ENCODE peak calls at places on chromosomes 5 and 9, in five cellular contexts. One of them, this sample, is unnamed.

GRCh38 chr5:131622633-131623032 is 12.4 kb downstream of the RAPGEF6 start:
- DNase-seq in H1: no peak
- DNase-seq in IMR-90: peak
- DNase-seq in neuronal stem cell: no peak
- DNase-seq in trophoblast cell: no peak
- DNase-seq in this sample: no peak

GRCh38 chr5:12095808-12096281 is 191.6 kb upstream of the CTNND2 start:
- DNase-seq in neuronal stem cell: no peak
- DNase-seq in H1: no peak
- DNase-seq in trophoblast cell: peak
- DNase-seq in IMR-90: no peak
- DNase-seq in this sample: no peak

GRCh38 chr5:39523821-39524220 is 99.0 kb upstream of the DAB2 start:
- DNase-seq in H1: no peak
- DNase-seq in neuronal stem cell: no peak
- DNase-seq in IMR-90: peak
- DNase-seq in trophoblast cell: no peak
- DNase-seq in this sample: no peak

GRCh38 chr5:125408582-125409069 is 662.2 kb upstream of the ZNF608 start:
- DNase-seq in H1: no peak
- DNase-seq in neuronal stem cell: no peak
- DNase-seq in IMR-90: peak
- DNase-seq in trophoblast cell: no peak
- DNase-seq in this sample: no peak

GRCh38 chr9:89564257-89564878 is 40.4 kb upstream of the GADD45G start:
- DNase-seq in neuronal stem cell: peak
- DNase-seq in IMR-90: no peak
- DNase-seq in trophoblast cell: peak
- DNase-seq in H1: peak
- DNase-seq in this sample: peak

GRCh38 chr5:123303802-123304201 is 119.4 kb downstream of the CEP120 start:
- DNase-seq in H1: no peak
- DNase-seq in IMR-90: no peak
- DNase-seq in trophoblast cell: no peak
- DNase-seq in neuronal stem cell: no peak
- DNase-seq in this sample: no peak

GRCh38 chr5:132391247-132391646 is 21.7 kb downstream of the SLC22A5 start:
- DNase-seq in neuronal stem cell: no peak
- DNase-seq in IMR-90: no peak
- DNase-seq in trophoblast cell: no peak
- DNase-seq in H1: no peak
- DNase-seq in this sample: no peak

GRCh38 chr5:72067682-72068470 is 39.4 kb upstream of the MAP1B start:
- DNase-seq in neuronal stem cell: no peak
- DNase-seq in trophoblast cell: peak
- DNase-seq in IMR-90: peak
- DNase-seq in H1: no peak
- DNase-seq in this sample: no peak

GRCh38 chr5:177426566-177427210 is at the start of gene GRK6:
- DNase-seq in trophoblast cell: no peak
- DNase-seq in IMR-90: no peak
- DNase-seq in H1: no peak
- DNase-seq in neuronal stem cell: peak
- DNase-seq in this sample: no peak

GRCh38 chr9:121201045-121201737 is 478 bp downstream of the RAB14 start:
- DNase-seq in neuronal stem cell: peak
- DNase-seq in H1: peak
- DNase-seq in trophoblast cell: no peak
- DNase-seq in IMR-90: no peak
- DNase-seq in this sample: no peak
- H3K14ac ChIP-seq in neuronal stem cell: peak
- H3K14ac ChIP-seq in H1: no peak
- H3K14ac ChIP-seq in trophoblast cell: peak
- H3K14ac ChIP-seq in IMR-90: peak
- H3K14ac ChIP-seq in this sample: peak

DNA sequence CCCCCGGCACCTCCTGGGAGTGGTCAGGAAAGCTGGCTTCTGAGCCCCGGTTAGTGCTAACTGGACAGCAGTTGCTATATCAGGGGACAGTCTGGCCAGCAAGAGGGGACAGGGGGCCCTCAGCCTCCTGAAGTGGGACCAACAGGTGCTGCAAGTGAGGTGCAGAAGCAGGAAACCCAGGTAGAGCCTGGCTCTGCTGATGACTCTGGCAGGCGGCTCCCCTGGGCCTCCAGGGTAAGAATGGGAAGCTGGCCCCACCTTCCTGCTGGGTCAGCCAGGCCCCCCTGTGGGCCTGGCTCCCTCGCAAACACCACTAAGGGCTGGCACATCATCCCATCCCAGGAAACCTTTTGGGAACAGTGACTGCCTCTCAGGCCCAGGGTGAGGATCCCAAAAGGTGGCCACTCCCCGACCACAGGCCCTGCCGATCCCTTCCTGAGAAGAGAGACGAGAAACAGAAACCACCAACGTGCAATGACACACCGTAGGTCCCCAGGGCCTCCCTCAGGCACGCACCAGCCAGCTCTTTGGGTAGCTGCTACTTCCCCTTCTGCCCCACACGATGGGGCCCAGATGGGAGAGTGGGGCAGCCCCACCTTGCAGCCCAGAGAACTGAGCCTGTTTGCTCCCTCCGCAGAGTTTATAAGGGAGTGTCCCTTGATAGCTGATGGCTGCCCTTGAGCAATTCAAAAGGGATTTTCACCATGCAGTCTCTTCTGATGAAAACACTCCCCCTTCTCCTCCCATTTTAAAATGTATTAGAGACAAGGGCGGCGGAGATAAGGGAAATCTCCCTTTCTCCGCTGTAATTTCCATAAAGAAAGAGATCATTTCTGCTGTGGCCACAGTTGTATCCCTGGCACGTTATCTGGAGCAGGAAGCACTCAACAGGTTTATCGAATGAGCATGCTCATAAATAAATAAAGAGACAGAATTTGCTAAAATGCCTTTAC is 76.8 kb downstream of the STK10 start:
- DNase-seq in H1: no peak
- DNase-seq in neuronal stem cell: no peak
- DNase-seq in IMR-90: peak
- DNase-seq in trophoblast cell: peak
- DNase-seq in this sample: peak
- H3K14ac ChIP-seq in H1: no peak
- H3K14ac ChIP-seq in neuronal stem cell: no peak
- H3K14ac ChIP-seq in IMR-90: peak
- H3K14ac ChIP-seq in trophoblast cell: no peak
- H3K14ac ChIP-seq in this sample: peak

GRCh38 chr5:96934695-96935555 is 955 bp upstream of the LNPEP start:
- DNase-seq in H1: peak
- DNase-seq in trophoblast cell: peak
- DNase-seq in IMR-90: peak
- DNase-seq in neuronal stem cell: peak
- DNase-seq in this sample: peak
- H3K14ac ChIP-seq in H1: no peak
- H3K14ac ChIP-seq in trophoblast cell: peak
- H3K14ac ChIP-seq in IMR-90: peak
- H3K14ac ChIP-seq in neuronal stem cell: peak
- H3K14ac ChIP-seq in this sample: peak

DNA sequence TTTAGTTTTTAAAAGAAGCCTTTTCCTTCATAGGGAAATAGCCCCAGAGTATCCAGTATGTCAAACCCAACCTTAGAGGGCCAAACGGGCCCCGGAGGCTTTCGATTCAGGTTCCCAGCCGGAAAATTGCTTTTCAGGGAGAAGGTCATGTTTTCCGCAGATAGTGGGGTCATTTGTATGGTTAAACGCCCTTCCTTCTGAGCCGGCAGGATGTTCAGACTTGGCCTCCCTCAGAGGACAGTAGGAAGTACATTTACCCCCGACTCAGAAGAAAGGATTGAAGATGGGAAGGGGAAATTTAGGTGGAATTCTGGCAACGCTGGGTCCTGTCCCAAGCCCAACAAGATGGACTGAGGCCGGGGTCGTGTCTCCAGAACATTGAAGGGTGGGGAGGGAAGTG is 195.2 kb downstream of the AOPEP start:
- DNase-seq in neuronal stem cell: no peak
- DNase-seq in trophoblast cell: no peak
- DNase-seq in IMR-90: no peak
- DNase-seq in H1: no peak
- DNase-seq in this sample: no peak
- H3K14ac ChIP-seq in neuronal stem cell: no peak
- H3K14ac ChIP-seq in trophoblast cell: peak
- H3K14ac ChIP-seq in IMR-90: peak
- H3K14ac ChIP-seq in H1: no peak
- H3K14ac ChIP-seq in this sample: no peak

DNA sequence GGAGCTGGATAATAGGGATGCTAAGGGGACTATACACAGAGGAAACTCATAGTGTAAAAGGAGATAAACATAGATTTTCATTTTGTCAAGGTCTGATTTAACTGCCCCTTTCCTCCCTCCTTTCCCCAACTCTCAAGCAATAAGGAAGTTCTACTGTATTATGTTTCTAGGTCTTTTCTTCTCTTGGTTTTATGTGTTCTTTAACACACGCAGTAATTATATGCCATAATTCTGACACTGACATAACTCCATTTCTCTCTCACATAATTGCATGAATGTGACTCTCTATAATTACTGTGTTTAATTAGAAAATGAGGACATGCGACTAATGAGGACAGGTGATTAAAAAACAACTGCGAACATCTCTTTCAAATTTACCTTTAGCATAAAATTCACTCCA is 18.8 kb upstream of the PRELID2 start:
- DNase-seq in trophoblast cell: no peak
- DNase-seq in H1: no peak
- DNase-seq in IMR-90: no peak
- DNase-seq in neuronal stem cell: no peak
- DNase-seq in this sample: no peak
- H3K14ac ChIP-seq in trophoblast cell: no peak
- H3K14ac ChIP-seq in H1: no peak
- H3K14ac ChIP-seq in IMR-90: no peak
- H3K14ac ChIP-seq in neuronal stem cell: no peak
- H3K14ac ChIP-seq in this sample: no peak

GRCh38 chr9:83701769-83702168 is 6.0 kb downstream of the UBQLN1 start:
- DNase-seq in IMR-90: peak
- DNase-seq in trophoblast cell: no peak
- DNase-seq in neuronal stem cell: no peak
- DNase-seq in H1: no peak
- DNase-seq in this sample: no peak

GRCh38 chr9:83707768-83708514 is at the start of gene UBQLN1:
- DNase-seq in H1: peak
- DNase-seq in neuronal stem cell: peak
- DNase-seq in trophoblast cell: peak
- DNase-seq in IMR-90: peak
- DNase-seq in this sample: peak

GRCh38 chr9:83708515-83709158 is 879 bp upstream of the UBQLN1 start:
- DNase-seq in trophoblast cell: peak
- DNase-seq in H1: peak
- DNase-seq in IMR-90: peak
- DNase-seq in neuronal stem cell: no peak
- DNase-seq in this sample: peak

GRCh38 chr9:83707518-83707767 is 315 bp downstream of the UBQLN1 start:
- DNase-seq in H1: no peak
- DNase-seq in neuronal stem cell: no peak
- DNase-seq in IMR-90: no peak
- DNase-seq in trophoblast cell: peak
- DNase-seq in this sample: no peak

DNA sequence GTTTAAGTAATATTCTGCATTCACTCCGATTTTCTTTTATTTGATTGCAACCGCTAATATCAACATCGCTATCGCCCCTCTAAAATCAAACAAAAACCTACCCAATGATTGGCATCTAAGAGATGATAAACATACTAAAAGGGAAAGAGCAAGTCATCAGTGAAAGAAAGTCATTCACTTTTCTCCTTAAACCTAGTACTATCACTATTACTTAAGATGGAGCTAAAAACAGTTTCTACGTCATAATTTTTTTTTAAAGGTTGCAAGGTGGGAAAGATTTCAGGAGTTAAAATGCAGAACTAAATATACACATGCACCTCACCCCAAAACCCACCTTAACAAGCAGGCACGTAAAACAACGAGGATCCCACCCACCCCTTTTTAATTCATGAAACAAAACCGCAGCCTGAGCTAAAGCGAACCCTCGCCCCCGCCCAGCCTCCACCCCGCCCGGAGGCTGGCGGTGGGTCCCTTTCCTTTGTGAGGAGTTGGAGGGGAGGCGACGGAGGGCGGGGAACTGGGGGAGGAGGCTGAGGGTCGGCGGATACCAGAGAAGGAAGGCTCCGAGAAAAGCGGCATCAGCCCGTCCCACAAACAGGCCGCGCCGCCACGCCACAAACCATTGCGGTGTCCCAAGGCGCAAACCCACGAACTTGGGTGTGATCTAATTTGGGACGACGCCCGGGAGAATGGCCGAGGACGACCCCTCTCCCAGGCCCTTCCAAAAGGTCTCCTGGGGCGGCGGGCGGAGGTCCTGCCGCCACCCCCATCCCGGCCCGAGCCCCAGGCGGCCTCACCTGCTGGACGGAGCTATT is 848 bp downstream of the UBQLN1 start:
- DNase-seq in neuronal stem cell: peak
- DNase-seq in IMR-90: peak
- DNase-seq in trophoblast cell: peak
- DNase-seq in H1: peak
- DNase-seq in this sample: peak
- H3K14ac ChIP-seq in neuronal stem cell: peak
- H3K14ac ChIP-seq in IMR-90: peak
- H3K14ac ChIP-seq in trophoblast cell: peak
- H3K14ac ChIP-seq in H1: no peak
- H3K14ac ChIP-seq in this sample: peak

DNA sequence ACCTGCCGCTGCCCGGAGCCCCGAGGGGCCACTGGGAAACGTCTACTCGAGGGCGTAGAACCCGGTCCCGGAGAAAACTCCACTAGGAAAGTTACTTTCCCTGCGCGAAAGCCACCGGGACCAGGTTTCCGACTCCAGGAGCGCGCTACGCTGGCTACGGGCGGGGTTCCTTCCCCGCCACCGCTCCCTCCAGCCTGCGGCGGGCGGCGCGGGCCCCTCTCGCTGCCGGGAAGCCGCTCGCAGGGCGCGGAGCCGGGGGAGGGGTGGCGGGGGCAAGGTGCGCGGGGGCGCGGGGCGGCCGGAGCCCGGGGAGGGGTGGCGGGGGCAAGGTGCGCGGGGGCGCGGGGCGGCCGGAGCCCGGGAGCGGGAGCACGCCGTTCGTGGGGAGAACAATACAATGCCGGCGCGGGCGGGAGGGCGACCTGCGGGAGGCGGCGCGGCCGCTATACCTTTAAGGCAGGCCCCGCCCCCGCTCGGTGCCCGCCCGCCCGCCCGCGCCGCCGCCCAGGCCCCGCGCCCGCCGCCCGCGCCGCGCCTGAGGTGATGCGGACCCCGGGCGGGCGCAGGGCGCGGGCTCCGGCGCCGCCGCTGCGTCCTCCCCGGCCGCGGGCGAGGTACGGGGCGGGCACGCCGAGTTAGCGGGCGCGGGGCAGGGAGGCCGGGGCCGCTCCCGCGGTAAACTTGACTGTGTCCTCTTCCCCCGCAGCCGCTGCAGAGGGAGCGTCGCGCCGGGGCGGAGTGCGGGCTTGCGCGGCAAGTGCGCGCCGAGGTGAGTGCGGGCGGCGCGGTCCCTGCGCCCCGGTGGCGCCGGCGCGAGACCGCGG is 278.2 kb downstream of the AOPEP start:
- DNase-seq in IMR-90: no peak
- DNase-seq in neuronal stem cell: no peak
- DNase-seq in trophoblast cell: peak
- DNase-seq in H1: peak
- DNase-seq in this sample: no peak
- H3K14ac ChIP-seq in IMR-90: peak
- H3K14ac ChIP-seq in neuronal stem cell: peak
- H3K14ac ChIP-seq in trophoblast cell: peak
- H3K14ac ChIP-seq in H1: no peak
- H3K14ac ChIP-seq in this sample: no peak

This sample was measured in H9.